ENCODE peak calls at places on chromosome 19, in six cellular contexts. M, E, H, V, P and C are unnamed samples.

GRCh38 chr19:489418-490196 is 6.7 kb upstream of the MADCAM1 start:
- DNase-seq in V (peak; percentile 59), P (peak; percentile 47), M (no peak), E (peak; percentile 30), H (peak; percentile 64), C (peak; percentile 76)

GRCh38 chr19:51873097-51873496 is 14.7 kb downstream of the ZNF577 start:
- DNase-seq in M (no peak), E (no peak), P (no peak), V (no peak), H (no peak), C (no peak)

GRCh38 chr19:38899447-38900219 is at the start of the genes NFKBIB and SIRT2:
- DNase-seq in P (peak; percentile 100), H (peak; percentile 100), M (peak; percentile 98), V (peak; percentile 100), E (peak; percentile 100), C (peak; percentile 100)

GRCh38 chr19:41311072-41311471 is 1.1 kb downstream of the CCDC97 start:
- DNase-seq in V (no peak), E (no peak), P (peak; percentile 29), M (no peak), H (no peak), C (no peak)

GRCh38 chr19:51364200-51365106 is 1.7 kb downstream of the ETFB start:
- DNase-seq in M (no peak), E (no peak), V (peak; percentile 53), P (peak; percentile 45), H (no peak), C (peak; percentile 71)

GRCh38 chr19:35002037-35002535 is 2.0 kb downstream of the GRAMD1A start:
- DNase-seq in V (no peak), M (no peak), H (no peak), E (no peak), P (no peak), C (no peak)

GRCh38 chr19:21130097-21130775 is 11.6 kb upstream of the ZNF431 start:
- DNase-seq in M (no peak), P (no peak), V (peak; percentile 25), H (no peak), E (no peak), C (no peak)

GRCh38 chr19:22945560-22945959 is 57.4 kb downstream of the ZNF728 start:
- DNase-seq in M (no peak), E (peak; percentile 32), P (no peak), V (no peak), H (no peak), C (no peak)

GRCh38 chr19:1385816-1386215 is 2.1 kb downstream of the NDUFS7 start:
- DNase-seq in P (no peak), H (no peak), M (no peak), E (no peak), V (no peak), C (no peak)

GRCh38 chr19:47694466-47695273 is 18.6 kb upstream of the EHD2 start:
- DNase-seq in V (no peak), M (no peak), H (no peak), E (no peak), P (no peak), C (no peak)

GRCh38 chr19:45766293-45766918 is 2.6 kb downstream of the SIX5 start:
- DNase-seq in H (no peak), M (no peak), V (no peak), E (no peak), P (no peak), C (peak; percentile 47)

GRCh38 chr19:55086730-55087541 is 11.3 kb downstream of the EPS8L1 start:
- DNase-seq in V (peak; percentile 94), H (peak; percentile 91), P (peak; percentile 97), M (peak; percentile 26), E (peak; percentile 93), C (peak; percentile 98)

GRCh38 chr19:55097864-55098715 is 19.3 kb downstream of the PPP1R12C start:
- DNase-seq in V (no peak), P (no peak), H (no peak), M (no peak), E (no peak), C (peak; percentile 47)

GRCh38 chr19:33580645-33581037 is 41.1 kb upstream of the CHST8 start:
- DNase-seq in E (no peak), M (no peak), V (no peak), P (peak; percentile 9), H (no peak), C (no peak)

GRCh38 chr19:6108721-6109633 is 1.3 kb downstream of the RFX2 start:
- DNase-seq in P (peak; percentile 66), M (peak; percentile 64), E (peak; percentile 47), V (peak; percentile 57), H (peak; percentile 73), C (peak; percentile 58)

GRCh38 chr19:5230730-5231555 is 109.7 kb downstream of the PTPRS start:
- DNase-seq in V (no peak), E (no peak), P (no peak), H (no peak), M (no peak), C (no peak)

GRCh38 chr19:4066682-4067395 is at the start of gene ZBTB7A:
- DNase-seq in V (peak; percentile 90), P (peak; percentile 86), E (peak; percentile 54), M (peak; percentile 78), H (peak; percentile 92), C (peak; percentile 89)

GRCh38 chr19:49767967-49768581 is 1.3 kb downstream of the AP2A1 start:
- DNase-seq in P (no peak), H (no peak), V (no peak), E (no peak), M (no peak), C (no peak)

GRCh38 chr19:15759962-15760565 is 22.3 kb downstream of the OR10H3 start:
- DNase-seq in P (no peak), M (no peak), V (no peak), E (no peak), H (no peak), C (no peak)

GRCh38 chr19:49084206-49085019 is 838 bp upstream of the SNRNP70 start:
- DNase-seq in E (no peak), V (no peak), M (no peak), H (no peak), P (no peak), C (no peak)

GRCh38 chr19:38004505-38005223 is 97.7 kb downstream of the SIPA1L3 start:
- DNase-seq in P (peak; percentile 99), M (no peak), V (peak; percentile 89), H (peak; percentile 91), E (peak; percentile 98), C (peak; percentile 91)

GRCh38 chr19:45061965-45062364 is 14.3 kb downstream of the ZNF296 start:
- DNase-seq in H (no peak), V (no peak), E (no peak), M (no peak), P (no peak), C (no peak)

GRCh38 chr19:15113245-15114152 is 6.3 kb downstream of the SYDE1 start:
- DNase-seq in E (no peak), H (no peak), M (no peak), P (no peak), V (no peak), C (no peak)

GRCh38 chr19:589693-590395 is at the start of gene HCN2:
- DNase-seq in P (no peak), M (no peak), V (no peak), H (no peak), E (no peak), C (no peak)

GRCh38 chr19:5127710-5128109 is 158.8 kb downstream of the KDM4B start:
- DNase-seq in M (no peak), P (no peak), V (no peak), E (no peak), H (no peak), C (no peak)

GRCh38 chr19:14058182-14059092 is 3.4 kb downstream of the PALM3 start:
- DNase-seq in M (no peak), E (no peak), H (no peak), V (no peak), P (no peak), C (no peak)

GRCh38 chr19:36489920-36490415 is 607 bp upstream of the ZNF566 start:
- DNase-seq in E (peak; percentile 95), H (peak; percentile 81), V (peak; percentile 91), P (peak; percentile 97), M (no peak), C (peak; percentile 97)

GRCh38 chr19:19468424-19469050 is 46.8 kb downstream of the TSSK6 start:
- DNase-seq in H (no peak), M (no peak), P (peak; percentile 40), V (no peak), E (no peak), C (no peak)

GRCh38 chr19:48989701-48990291 is 3.3 kb downstream of the GYS1 start:
- DNase-seq in E (no peak), P (peak; percentile 57), H (no peak), V (no peak), M (no peak), C (peak; percentile 80)

GRCh38 chr19:19451429-19452240 is 46.2 kb downstream of the GATAD2A start:
- DNase-seq in H (no peak), M (peak; percentile 28), V (no peak), P (no peak), E (no peak), C (no peak)

GRCh38 chr19:18464646-18465045 is 26.7 kb upstream of the ISYNA1 start:
- DNase-seq in E (peak; percentile 97), V (peak; percentile 72), P (peak; percentile 93), H (peak; percentile 81), M (no peak), C (no peak)

GRCh38 chr19:37654525-37654832 is 786 bp downstream of the ZFP30 start:
- DNase-seq in V (no peak), H (no peak), M (peak; percentile 14), P (peak; percentile 37), E (peak; percentile 51), C (peak; percentile 64)

GRCh38 chr19:30096596-30097370 is 154.7 kb downstream of the URI1 start:
- DNase-seq in M (no peak), V (no peak), P (no peak), E (no peak), H (no peak), C (no peak)

GRCh38 chr19:47891622-47891922 is 5.5 kb upstream of the SULT2A1 start:
- DNase-seq in M (no peak), V (no peak), P (no peak), H (no peak), E (no peak), C (peak; percentile 92)

GRCh38 chr19:11530432-11530831 is 1.5 kb upstream of the ECSIT start:
- DNase-seq in P (peak; percentile 44), H (peak; percentile 81), V (peak; percentile 73), E (peak; percentile 94), M (no peak), C (peak; percentile 93)

GRCh38 chr19:11091343-11092153 is 2.3 kb downstream of the LDLR start:
- DNase-seq in V (peak; percentile 79), E (peak; percentile 91), P (peak; percentile 96), M (peak; percentile 72), H (peak; percentile 69), C (peak; percentile 97)

GRCh38 chr19:53707278-53707677 is 75.5 kb downstream of the DPRX start:
- DNase-seq in E (no peak), V (no peak), H (no peak), P (no peak), M (no peak), C (no peak)

GRCh38 chr19:31135841-31136240 is 213.4 kb downstream of the TSHZ3 start:
- DNase-seq in E (peak; percentile 56), P (peak; percentile 91), V (no peak), H (no peak), M (no peak), C (no peak)

GRCh38 chr19:6239401-6239844 is 40.4 kb downstream of the MLLT1 start:
- DNase-seq in P (no peak), V (no peak), H (no peak), E (no peak), M (no peak), C (no peak)